ENCODE peak calls at places on chromosomes 2 and 18, in four cellular contexts. G is DND-41, X is hepatocyte, R is HCT116. I is an unnamed sample.

GRCh38 chr2:101253713-101254085 is 1.0 kb downstream of the CNOT11 start:
- DNase-seq in G (no peak), X (no peak), R (no peak), I (peak)

GRCh38 chr2:241482556-241482955 is 25.8 kb downstream of the STK25 start:
- DNase-seq in R (no peak), G (no peak), X (no peak), I (no peak)

GRCh38 chr2:150907466-150907865 is 354.2 kb downstream of the RBM43 start:
- DNase-seq in G (no peak), X (no peak), R (no peak), I (no peak)

GRCh38 chr2:144715992-144716391 is 196.1 kb upstream of the ZEB2 start:
- DNase-seq in G (no peak), X (no peak), R (no peak), I (no peak)

GRCh38 chr2:24471662-24472061 is 19.4 kb upstream of the NCOA1 start:
- DNase-seq in R (no peak), G (peak), X (no peak), I (no peak)

GRCh38 chr2:159375241-159375640 is 88.7 kb upstream of the WDSUB1 start:
- DNase-seq in G (no peak), R (no peak), X (no peak), I (no peak)

GRCh38 chr2:46683541-46683940 is 204.2 kb downstream of the TMEM247 start:
- DNase-seq in G (no peak), X (no peak), R (no peak), I (no peak)

GRCh38 chr2:119659601-119660342 is 19.2 kb upstream of the TMEM177 start:
- DNase-seq in R (peak), X (peak), G (peak), I (peak)

GRCh38 chr2:19543271-19544019 is 185.0 kb upstream of the OSR1 start:
- DNase-seq in X (no peak), R (no peak), G (no peak), I (no peak)

GRCh38 chr2:229081411-229081810 is 189.7 kb downstream of the PID1 start:
- DNase-seq in G (no peak), X (no peak), R (no peak), I (no peak)

GRCh38 chr2:134900151-134900550 is 18.5 kb upstream of the CCNT2 start:
- DNase-seq in X (no peak), R (no peak), G (no peak), I (no peak)

GRCh38 chr2:207868855-207869596 is 99.3 kb upstream of the FZD5 start:
- DNase-seq in G (no peak), X (no peak), R (no peak), I (no peak)

GRCh38 chr2:237556773-237557632 is 9.4 kb upstream of the PRLH start:
- DNase-seq in R (no peak), X (no peak), G (no peak), I (peak)

GRCh38 chr18:45166341-45167108 is 448.8 kb upstream of the SLC14A2 start:
- DNase-seq in X (peak), G (no peak), R (no peak), I (no peak)

GRCh38 chr18:45167631-45168225 is 447.5 kb upstream of the SLC14A2 start:
- DNase-seq in R (no peak), G (no peak), X (no peak), I (no peak)

GRCh38 chr18:45168883-45169585 is 446.2 kb upstream of the SLC14A2 start:
- DNase-seq in G (no peak), R (no peak), X (no peak), I (no peak)

GRCh38 chr18:45165871-45166270 is 449.4 kb upstream of the SLC14A2 start:
- DNase-seq in G (no peak), R (no peak), X (no peak), I (no peak)

GRCh38 chr18:45167109-45167551 is 448.1 kb upstream of the SLC14A2 start:
- DNase-seq in G (no peak), R (no peak), X (peak), I (no peak)
- H3K4me2 ChIP-seq in G (no peak), R (no peak), X (no peak), I (no peak)

GRCh38 chr2:239142296-239142695 is 258.5 kb downstream of the HDAC4 start:
- DNase-seq in G (no peak), R (no peak), X (no peak), I (no peak)
- H2AFZ ChIP-seq in G (no peak), R (no peak), X (no peak), I (no peak)

DNA sequence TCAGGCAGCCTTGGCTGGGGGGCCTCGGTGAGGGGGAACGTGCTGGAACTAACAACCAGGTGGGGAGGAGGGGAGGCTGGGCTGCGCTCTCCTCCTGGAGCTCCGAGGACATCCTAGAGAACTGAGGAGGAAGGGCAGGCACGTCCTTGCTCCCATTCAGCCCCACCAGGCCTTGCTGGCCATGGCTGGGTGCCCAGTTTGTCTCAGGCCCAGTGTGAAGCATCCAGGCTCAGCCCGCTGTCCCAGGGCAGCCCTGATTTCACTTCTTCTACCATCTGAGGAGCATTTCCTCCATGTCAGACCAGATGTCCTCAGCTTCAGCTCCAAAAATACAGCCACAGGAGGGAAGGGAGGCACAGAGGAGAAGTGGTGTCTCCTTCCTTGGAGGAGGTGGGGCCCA is 125.4 kb downstream of the CELF4 start:
- DNase-seq in X (no peak), G (no peak), R (no peak), I (no peak)
- H3K4me2 ChIP-seq in X (no peak), G (no peak), R (no peak), I (no peak)

DNA sequence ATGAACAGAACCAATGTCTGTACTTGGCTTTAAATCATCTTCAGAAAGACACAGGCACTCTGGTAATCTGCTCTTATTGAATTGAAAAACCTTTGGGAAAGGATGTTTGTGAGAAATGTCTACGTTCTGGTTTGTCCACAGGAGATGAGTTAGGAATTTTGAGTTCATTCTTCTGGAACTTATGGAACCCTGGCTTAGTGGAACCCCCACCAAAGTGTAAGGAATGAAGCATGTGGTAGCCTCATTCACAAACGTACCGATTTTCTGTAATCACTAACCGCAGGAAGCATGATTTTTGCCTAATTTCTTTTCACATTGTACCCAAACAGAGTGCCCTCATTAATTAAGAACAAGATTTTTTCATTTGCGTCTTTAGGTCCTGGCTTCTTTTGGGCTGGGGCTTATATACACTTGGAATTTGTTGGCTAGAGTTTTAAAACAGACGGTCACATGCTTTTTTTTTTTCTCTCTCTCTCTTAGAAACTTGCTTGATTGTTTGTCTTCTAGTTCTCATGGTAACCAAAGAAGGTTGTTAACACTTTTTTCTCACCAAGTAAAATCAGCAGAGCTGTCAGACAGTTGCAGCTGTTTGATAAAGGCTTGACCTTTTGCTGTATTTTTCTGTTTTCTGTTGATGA is 314.1 kb upstream of the THUMPD2 start:
- DNase-seq in G (no peak), R (no peak), X (no peak), I (no peak)
- H2AFZ ChIP-seq in G (no peak), R (no peak), X (no peak), I (no peak)

DNA sequence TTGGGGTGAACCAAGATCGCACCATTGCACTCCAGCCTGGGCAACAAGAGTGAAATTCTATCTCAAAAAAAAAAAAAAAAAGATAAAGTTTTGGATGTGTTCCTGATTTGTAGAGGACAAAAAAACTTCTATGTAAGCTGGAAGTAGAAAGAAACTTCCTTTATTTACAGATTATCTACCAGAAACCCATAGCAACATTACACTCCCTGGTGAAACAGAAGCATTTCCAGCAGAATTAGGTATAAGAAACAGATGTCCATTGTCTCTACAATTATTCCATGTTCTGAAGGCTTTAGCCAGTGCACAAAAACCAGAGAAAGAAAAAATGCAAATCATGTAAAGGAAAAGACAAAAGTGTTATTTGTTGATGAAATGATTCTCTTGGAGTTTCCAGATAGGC is 4.9 kb downstream of the TUBB6 start:
- DNase-seq in R (no peak), G (no peak), X (no peak), I (no peak)
- H3K4me2 ChIP-seq in R (no peak), G (no peak), X (no peak), I (no peak)

I was measured in MM.1S.